ENCODE peak calls at places on chromosomes 2 and 18, in five cellular contexts. F is lower lobe of right lung, U is cardiac muscle cell, S is IMR-90, N is body of pancreas. X is an unnamed sample.

GRCh38 chr2:46331099-46331766 is 34.0 kb downstream of the EPAS1 start:
- DNase-seq in F (no peak), U (no peak), S (no peak), N (peak; percentile 48), X (no peak)

GRCh38 chr2:234251326-234252271 is 201.1 kb downstream of the SPP2 start:
- DNase-seq in F (no peak), U (peak; percentile 94), S (peak; percentile 98), N (peak; percentile 28), X (peak; percentile 51)

GRCh38 chr2:88599527-88599926 is 27.7 kb downstream of the EIF2AK3 start:
- DNase-seq in F (no peak), U (no peak), S (no peak), N (no peak), X (no peak)

GRCh38 chr2:200171761-200172482 is 134.6 kb upstream of the SPATS2L start:
- DNase-seq in F (no peak), U (no peak), S (peak; percentile 75), N (no peak), X (no peak)

GRCh38 chr2:121653035-121653434 is 3.8 kb upstream of the CLASP1 start:
- DNase-seq in F (no peak), U (no peak), S (no peak), N (no peak), X (no peak)

GRCh38 chr18:5075297-5075696 is 121.8 kb downstream of the AKAIN1 start:
- DNase-seq in F (no peak), U (no peak), S (no peak), N (no peak), X (no peak)

GRCh38 chr2:226730487-226730886 is 69.1 kb downstream of the IRS1 start:
- DNase-seq in F (no peak), U (peak; percentile 30), S (peak; percentile 54), N (peak; percentile 24), X (no peak)

GRCh38 chr2:85448840-85449588 is 30.5 kb downstream of the SH2D6 start:
- DNase-seq in F (no peak), U (no peak), S (no peak), N (peak; percentile 55), X (no peak)

GRCh38 chr2:30476636-30477035 is 29.6 kb downstream of the LCLAT1 start:
- DNase-seq in F (no peak), U (no peak), S (no peak), N (no peak), X (no peak)

GRCh38 chr2:132804045-132804444 is 134.0 kb upstream of the LYPD1 start:
- DNase-seq in F (no peak), U (peak; percentile 24), S (peak; percentile 86), N (no peak), X (no peak)

DNA sequence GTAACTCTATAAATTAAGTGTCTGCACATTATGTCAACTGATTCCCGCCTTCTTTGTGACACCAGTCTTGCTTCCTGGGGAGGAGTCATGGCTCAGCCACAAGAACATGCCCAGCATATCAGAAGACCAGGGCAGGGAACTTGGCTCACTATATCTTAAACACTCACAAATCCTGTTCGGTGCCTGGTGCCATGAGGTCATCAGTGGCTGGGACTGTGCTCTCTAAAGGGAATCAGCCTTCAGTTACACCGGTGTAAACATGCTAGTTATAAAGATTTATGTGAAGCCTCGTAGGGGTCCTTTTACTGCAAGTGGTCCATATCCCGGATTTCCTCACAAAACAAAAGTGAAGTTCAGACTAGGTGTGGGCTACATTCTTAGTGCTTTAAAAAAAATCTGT is 73.1 kb upstream of the ZNF521 start:
- DNase-seq in F (no peak), U (no peak), S (peak; percentile 4), N (no peak), X (no peak)
- H3K4me3 ChIP-seq in F (no peak overlapping the region), U (no peak overlapping the region), S (no peak overlapping the region), N (no peak overlapping the region), X (no peak overlapping the region)

GRCh38 chr2:39696838-39697237 is 31.1 kb downstream of the TMEM178A start:
- DNase-seq in F (no peak), U (peak; percentile 85), S (peak; percentile 87), N (no peak), X (no peak)
- TF ChIP-seq CTCF in F (peak; percentile 37), U (peak; percentile 40), S (peak; percentile 60), N (peak; percentile 55), X (peak; percentile 8)

DNA sequence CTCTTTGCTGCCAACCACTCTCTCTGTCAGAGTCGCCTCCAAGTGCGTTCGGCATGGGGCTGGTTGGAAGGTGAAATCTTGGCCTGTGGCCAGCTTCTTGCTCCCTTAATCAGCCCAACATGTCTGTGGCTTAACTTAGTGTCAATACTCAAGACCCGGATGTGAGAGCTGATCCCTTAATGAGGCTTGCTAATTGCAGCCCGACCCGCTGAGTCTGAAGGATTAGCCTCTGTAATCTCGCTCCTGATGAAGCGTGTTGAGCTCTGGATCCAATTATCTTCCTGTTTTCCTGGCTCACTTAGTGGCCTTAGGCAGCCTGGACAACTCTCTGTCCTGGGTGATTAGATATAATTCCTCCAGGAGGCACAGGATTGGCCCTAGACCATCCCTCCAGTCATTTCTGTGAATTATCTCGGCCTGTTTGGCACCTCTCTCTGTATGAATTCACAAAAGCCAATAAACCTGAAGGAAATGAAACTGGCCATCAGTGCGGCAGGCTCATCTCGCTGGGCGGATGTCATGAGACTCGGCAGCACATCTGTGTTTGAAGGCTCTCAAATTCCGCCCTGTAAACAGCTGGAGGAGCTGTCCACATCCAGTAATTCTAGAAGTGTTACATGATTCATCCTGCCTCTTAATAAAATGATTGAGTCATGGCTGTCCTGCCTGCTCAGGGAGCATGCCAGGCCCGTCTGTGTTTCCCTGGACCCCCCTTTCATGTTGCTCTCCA is 38.5 kb downstream of the ACOXL start:
- DNase-seq in F (no peak), U (peak; percentile 43), S (peak; percentile 27), N (no peak), X (peak; percentile 64)
- H3K4me3 ChIP-seq in F (peak overlapping the region; percentile 20), U (no peak overlapping the region), S (no peak overlapping the region), N (no peak overlapping the region), X (no peak overlapping the region)

DNA sequence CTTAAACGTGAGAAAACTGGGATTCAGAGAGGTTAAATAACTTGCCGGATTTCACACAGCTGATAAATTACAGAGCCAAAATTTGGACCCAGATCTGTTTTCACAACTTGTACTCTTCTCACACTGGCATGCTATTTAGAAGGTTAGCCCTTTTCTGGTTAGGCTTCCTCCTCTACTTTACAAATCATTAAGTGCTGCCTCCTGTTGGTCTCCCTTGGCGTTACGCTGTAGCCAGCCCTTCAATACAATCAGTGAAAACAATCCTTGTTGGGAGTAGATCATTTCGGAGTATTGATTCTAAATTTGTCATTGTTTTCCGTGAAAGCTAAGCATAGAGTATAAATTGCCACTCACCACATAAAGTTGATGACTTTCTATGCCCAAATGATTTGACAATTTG is 153.5 kb downstream of the ARHGAP15 start:
- DNase-seq in F (no peak), U (no peak), S (no peak), N (no peak), X (no peak)
- TF ChIP-seq CTCF in F (no peak), U (peak; percentile 26), S (peak; percentile 17), N (no peak), X (no peak)

GRCh38 chr2:195561205-195562032 is 95.6 kb upstream of the SLC39A10 start:
- DNase-seq in F (no peak), U (peak; percentile 85), S (peak; percentile 99), N (no peak), X (no peak)

GRCh38 chr2:195560209-195560907 is 96.7 kb upstream of the SLC39A10 start:
- DNase-seq in F (no peak), U (peak; percentile 33), S (peak; percentile 53), N (no peak), X (no peak)

GRCh38 chr2:195566201-195566600 is 90.8 kb upstream of the SLC39A10 start:
- DNase-seq in F (no peak), U (peak; percentile 55), S (no peak), N (no peak), X (no peak)

GRCh38 chr2:195563857-195564512 is 93.0 kb upstream of the SLC39A10 start:
- DNase-seq in F (no peak), U (peak; percentile 73), S (peak; percentile 90), N (no peak), X (no peak)

DNA sequence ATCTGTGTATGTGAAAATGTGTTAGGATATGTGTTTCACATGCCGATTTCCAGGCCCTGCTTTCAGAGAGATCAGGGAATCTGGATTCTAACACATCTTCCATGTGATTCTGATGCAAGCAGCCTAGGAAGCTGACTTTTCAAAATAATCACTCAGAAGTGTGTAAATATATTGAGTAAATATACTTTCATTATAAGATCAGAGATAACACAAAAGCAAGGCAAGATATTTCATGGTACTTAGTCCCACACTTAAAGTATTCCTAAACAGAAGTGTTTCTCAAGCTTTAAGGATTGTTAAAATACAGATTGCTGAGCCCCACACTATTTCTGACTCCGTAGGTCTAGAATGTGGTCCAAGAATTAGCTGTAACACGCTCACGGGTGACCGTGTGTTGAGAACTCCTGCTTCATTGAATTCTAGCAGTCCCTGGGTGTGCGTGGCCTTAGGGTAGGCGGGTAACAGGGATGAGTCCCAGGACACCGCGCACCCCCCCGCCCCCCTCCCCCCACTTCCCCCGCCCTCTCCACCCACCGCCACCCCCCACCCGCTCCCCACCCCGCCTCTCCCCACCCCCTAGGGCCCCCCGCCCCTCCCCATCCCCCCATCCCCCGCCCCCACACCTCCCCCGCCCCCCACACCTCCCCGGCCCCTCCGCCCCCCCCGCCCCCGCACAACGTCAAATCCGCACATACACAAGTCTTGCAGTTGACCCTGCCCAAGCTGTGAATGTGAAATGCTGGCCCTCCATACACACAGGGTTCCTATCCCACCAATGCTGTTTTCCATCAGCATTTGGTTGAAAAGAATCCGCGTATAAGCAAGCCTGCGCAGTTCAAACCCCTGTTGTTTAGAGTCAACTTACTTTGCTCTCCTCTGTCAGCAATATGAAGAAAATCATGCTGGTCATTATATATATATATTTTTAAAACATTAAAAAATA is 94.1 kb upstream of the SLC39A10 start:
- DNase-seq in F (no peak), U (peak; percentile 21), S (peak; percentile 42), N (no peak), X (no peak)
- H3K4me3 ChIP-seq in F (no peak overlapping the region), U (no peak overlapping the region), S (no peak overlapping the region), N (no peak overlapping the region), X (no peak overlapping the region)